ENCODE peak calls at places on chromosome 2, in six cellular contexts. B is transverse colon; C is activated T-cell treated with anti-CD3 and anti-CD28 coated beads for 1 hour; G is left cardiac atrium; P is activated naive CD8-positive, alpha-beta T cell treated with anti-CD3 and anti-CD28 coated beads, Interleukin-2, amount 10 ng/mL, durations not matched to agents 7 days and 5 days; V is iPS DF 6.9. K is an unnamed sample.

GRCh38 chr2:77005522-77005921 is 516.7 kb downstream of the LRRTM4 start:
- DNase-seq in B (no peak), C (no peak), G (no peak), P (no peak), V (no peak), K (no peak)

GRCh38 chr2:16613475-16613874 is 52.2 kb downstream of the CYRIA start:
- DNase-seq in B (no peak), C (no peak), G (no peak), P (no peak), V (no peak), K (peak)

GRCh38 chr2:15652316-15653276 is 60.9 kb downstream of the DDX1 start:
- DNase-seq in B (no peak), C (no peak), G (no peak), P (no peak), V (no peak), K (no peak)

GRCh38 chr2:16664052-16664731 is 1.4 kb downstream of the CYRIA start:
- DNase-seq in B (peak), C (no peak), G (peak), P (no peak), V (no peak), K (no peak)

GRCh38 chr2:233422050-233422639 is 67.9 kb downstream of the DGKD start:
- DNase-seq in B (peak), C (no peak), G (no peak), P (peak), V (no peak), K (no peak)

GRCh38 chr2:174694196-174694878 is 69.9 kb downstream of the CHRNA1 start:
- DNase-seq in B (no peak), C (no peak), G (no peak), P (no peak), V (no peak), K (no peak)

GRCh38 chr2:29504746-29505145 is 389.5 kb downstream of the CLIP4 start:
- DNase-seq in B (no peak), C (no peak), G (no peak), P (no peak), V (no peak), K (no peak)

GRCh38 chr2:42762823-42763804 is 821 bp downstream of the OXER1 start:
- DNase-seq in B (no peak), C (no peak), G (no peak), P (no peak), V (no peak), K (no peak)

GRCh38 chr2:100767224-100767653 is 52.7 kb upstream of the NPAS2 start:
- DNase-seq in B (no peak), C (no peak), G (no peak), P (no peak), V (no peak), K (peak)

GRCh38 chr2:120239488-120240287 is 13.0 kb upstream of the RALB start:
- DNase-seq in B (peak), C (no peak), G (peak), P (peak), V (no peak), K (peak)